ENCODE peak calls at places on chromosome 9, in four cellular contexts. X is heart left ventricle, M is IMR-90, B is HCT116. A is an unnamed sample.

GRCh38 chr9:17005085-17005484 is 129.8 kb upstream of the CNTLN start:
- DNase-seq in B (no peak), M (peak), X (peak), A (no peak)

GRCh38 chr9:72478993-72479392 is 42.4 kb upstream of the TMC1 start:
- DNase-seq in B (no peak), X (no peak), M (peak), A (no peak)

GRCh38 chr9:86096382-86096781 is 3.0 kb downstream of the GOLM1 start:
- DNase-seq in X (no peak), M (peak), B (no peak), A (no peak)

GRCh38 chr9:74322661-74323314 is 174.3 kb upstream of the RORB start:
- DNase-seq in M (no peak), B (no peak), X (no peak), A (no peak)

GRCh38 chr9:107019216-107019615 is 156.2 kb downstream of the ZNF462 start:
- DNase-seq in X (no peak), B (no peak), M (peak), A (no peak)

GRCh38 chr9:124574944-124575343 is 67.7 kb upstream of the NR5A1 start:
- DNase-seq in B (peak), X (no peak), M (peak), A (no peak)

GRCh38 chr9:132769895-132770774 is 99.9 kb downstream of the GTF3C4 start:
- DNase-seq in X (peak), M (peak), B (no peak), A (peak)

GRCh38 chr9:96686638-96687335 is 31.7 kb upstream of the PRXL2C start:
- DNase-seq in B (no peak), X (peak), M (peak), A (no peak)

GRCh38 chr9:81374881-81375280 is 314.5 kb downstream of the TLE1 start:
- DNase-seq in M (peak), B (no peak), X (peak), A (no peak)

GRCh38 chr9:19375536-19375935 is 4.5 kb downstream of the RPS6 start:
- DNase-seq in M (peak), B (no peak), X (no peak), A (peak)

GRCh38 chr9:3548636-3549035 is 22.8 kb upstream of the RFX3 start:
- DNase-seq in X (no peak), M (no peak), B (no peak), A (no peak)

GRCh38 chr9:112664541-112664940 is 53.4 kb downstream of the INIP start:
- DNase-seq in M (no peak), X (no peak), B (no peak), A (no peak)

GRCh38 chr9:137891588-137892423 is 14.2 kb downstream of the CACNA1B start:
- DNase-seq in B (no peak), X (no peak), M (no peak), A (no peak)

GRCh38 chr9:127976498-127976897 is 4.3 kb downstream of the EEIG1 start:
- DNase-seq in X (no peak), M (no peak), B (no peak), A (no peak)

GRCh38 chr9:128714586-128715435 is 9.1 kb downstream of the ZDHHC12 start:
- DNase-seq in X (no peak), B (no peak), M (no peak), A (no peak)

GRCh38 chr9:133108794-133109641 is 12.0 kb downstream of the RALGDS start:
- DNase-seq in M (no peak), B (no peak), X (no peak), A (no peak)

DNA sequence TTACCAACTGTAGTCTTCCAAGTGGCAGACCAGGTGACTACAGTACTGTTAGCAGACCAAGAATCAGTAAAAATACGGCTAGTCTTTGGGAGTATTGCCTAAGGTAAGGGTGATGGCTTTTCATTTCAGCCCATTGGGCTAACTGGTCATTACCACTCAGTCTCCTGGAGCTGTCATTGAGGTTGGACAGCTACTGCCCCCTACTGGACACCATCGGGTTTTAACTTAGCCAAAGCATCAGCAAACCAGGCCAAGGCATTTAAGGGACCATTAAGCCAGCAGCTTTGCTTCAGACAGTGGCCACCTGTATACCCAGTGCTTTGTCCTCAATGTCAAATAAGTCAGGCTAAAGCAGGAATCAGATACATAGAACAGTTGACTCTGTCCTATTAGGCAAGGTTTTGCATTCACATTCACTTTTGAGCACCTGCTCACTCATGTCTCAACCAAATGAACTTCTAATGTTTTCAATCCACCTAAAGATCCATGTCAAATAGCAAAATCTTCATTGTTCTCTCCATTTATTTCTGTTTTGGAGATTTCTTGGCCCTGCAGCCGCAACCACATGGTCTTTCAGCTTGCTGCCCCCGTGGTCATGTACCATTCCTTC is 117.2 kb downstream of the INVS start:
- DNase-seq in X (peak), B (peak), M (peak), A (peak)
- TF ChIP-seq CTCF in X (peak), B (peak), M (peak), A (peak)

GRCh38 chr9:111475195-111475594 is 9.0 kb downstream of the ECPAS start:
- DNase-seq in B (no peak), M (no peak), X (no peak), A (no peak)

GRCh38 chr9:111477677-111478076 is 6.5 kb downstream of the ECPAS start:
- DNase-seq in M (no peak), B (no peak), X (no peak), A (no peak)

GRCh38 chr9:111474385-111474784 is 9.8 kb downstream of the ECPAS start:
- DNase-seq in X (no peak), B (no peak), M (no peak), A (no peak)
- TF ChIP-seq POLR2A in X (no peak), B (no peak), M (no peak), A (no peak)

DNA sequence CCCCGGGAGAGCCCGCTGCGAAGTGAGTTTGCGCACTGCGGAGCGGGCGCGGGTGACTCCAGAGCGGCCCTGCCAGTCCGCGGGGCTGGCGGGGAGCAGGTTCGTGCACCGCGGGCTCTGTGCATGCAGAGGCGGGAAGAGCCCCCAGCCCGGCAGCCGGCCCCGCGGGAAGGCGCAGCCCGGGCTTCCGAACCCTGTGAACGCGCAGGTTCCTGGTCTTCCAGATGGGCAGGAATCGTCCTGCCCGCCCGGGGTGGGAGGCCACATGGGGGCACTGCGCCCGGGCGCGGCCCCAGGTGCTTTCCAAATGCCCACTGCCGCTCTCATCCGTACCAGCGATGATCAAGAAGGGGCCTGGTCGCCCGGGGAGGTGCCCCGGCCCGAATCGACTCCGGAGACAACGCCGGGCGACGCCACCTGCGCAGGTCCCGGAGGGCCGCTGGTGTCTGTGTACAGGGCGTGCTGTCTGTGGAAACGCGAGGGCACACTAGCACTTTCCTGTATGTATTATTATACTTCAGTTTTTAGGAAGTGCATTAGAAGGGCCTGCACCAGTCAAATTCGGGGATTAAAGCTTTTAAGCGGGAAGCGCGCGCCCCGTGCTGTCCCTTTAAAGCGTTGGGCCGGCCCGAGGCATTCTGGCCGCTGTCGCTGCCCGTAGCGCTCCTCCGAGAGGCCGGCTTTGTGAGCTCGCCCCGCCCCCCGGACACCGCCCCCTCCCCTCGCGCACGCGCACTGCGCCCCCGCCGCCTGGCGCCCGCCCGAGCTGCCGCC is at the start of gene WDR5:
- DNase-seq in B (peak), X (peak), M (peak), A (peak)
- TF ChIP-seq CTCF in B (peak), X (peak), M (peak), A (peak)

GRCh38 chr9:83979812-83980394 is at the start of gene HNRNPK:
- DNase-seq in X (peak), B (peak), M (peak), A (peak)
- TF ChIP-seq POLR2A in X (no peak), B (no peak), M (peak), A (no peak)

GRCh38 chr9:15505927-15506326 is 4.8 kb downstream of the PSIP1 start:
- DNase-seq in M (no peak), X (no peak), B (no peak), A (peak)
- TF ChIP-seq CTCF in M (no peak), X (no peak), B (no peak), A (peak)

DNA sequence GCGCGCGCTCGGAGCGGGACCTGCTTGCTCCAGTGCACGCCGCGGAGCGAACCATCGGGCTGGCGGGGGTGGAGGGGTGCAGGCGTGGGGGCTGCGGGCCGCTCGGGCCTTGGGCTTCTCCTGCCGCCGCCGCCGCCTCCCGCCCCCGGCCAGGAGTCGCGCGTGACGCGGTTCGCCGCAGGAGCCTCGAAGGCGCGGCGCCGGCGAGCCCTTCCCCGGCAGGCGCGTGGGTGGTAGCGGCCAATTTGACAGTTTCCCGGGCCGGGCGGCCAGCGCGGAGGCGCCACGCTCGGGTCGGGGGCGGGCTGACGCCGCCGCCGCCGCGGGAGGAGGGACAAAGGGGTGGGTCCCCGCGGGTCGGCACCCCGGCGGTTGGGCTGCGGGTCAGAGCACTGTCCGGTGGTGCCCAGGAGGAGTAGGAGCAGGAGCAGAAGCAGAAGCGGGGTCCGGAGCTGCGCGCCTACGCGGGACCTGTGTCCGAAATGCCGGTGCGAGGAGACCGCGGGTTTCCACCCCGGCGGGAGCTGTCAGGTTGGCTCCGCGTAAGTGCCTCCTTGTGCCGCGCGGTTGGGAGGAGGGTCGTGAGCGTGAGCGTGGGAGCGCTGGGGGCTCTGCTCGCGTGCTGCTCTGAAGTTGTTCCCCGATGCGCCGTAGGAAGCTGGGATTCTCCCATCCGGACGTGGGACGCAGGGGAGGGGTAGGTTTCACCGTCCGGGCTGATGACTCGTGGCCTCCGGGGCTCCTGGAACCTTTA is at the start of gene TJP2:
- DNase-seq in X (peak), B (no peak), M (peak), A (peak)
- TF ChIP-seq POLR2A in X (peak), B (no peak), M (peak), A (no peak)

GRCh38 chr9:126043691-126044090 is 282.9 kb upstream of the MVB12B start:
- DNase-seq in X (no peak), M (no peak), B (no peak), A (no peak)
- TF ChIP-seq CTCF in X (no peak), M (no peak), B (no peak), A (no peak)

GRCh38 chr9:99109522-99109921 is 4.6 kb downstream of the TGFBR1 start:
- DNase-seq in M (peak), X (no peak), B (no peak), A (peak)
- TF ChIP-seq POLR2A in M (no peak), X (no peak), B (no peak), A (no peak)

DNA sequence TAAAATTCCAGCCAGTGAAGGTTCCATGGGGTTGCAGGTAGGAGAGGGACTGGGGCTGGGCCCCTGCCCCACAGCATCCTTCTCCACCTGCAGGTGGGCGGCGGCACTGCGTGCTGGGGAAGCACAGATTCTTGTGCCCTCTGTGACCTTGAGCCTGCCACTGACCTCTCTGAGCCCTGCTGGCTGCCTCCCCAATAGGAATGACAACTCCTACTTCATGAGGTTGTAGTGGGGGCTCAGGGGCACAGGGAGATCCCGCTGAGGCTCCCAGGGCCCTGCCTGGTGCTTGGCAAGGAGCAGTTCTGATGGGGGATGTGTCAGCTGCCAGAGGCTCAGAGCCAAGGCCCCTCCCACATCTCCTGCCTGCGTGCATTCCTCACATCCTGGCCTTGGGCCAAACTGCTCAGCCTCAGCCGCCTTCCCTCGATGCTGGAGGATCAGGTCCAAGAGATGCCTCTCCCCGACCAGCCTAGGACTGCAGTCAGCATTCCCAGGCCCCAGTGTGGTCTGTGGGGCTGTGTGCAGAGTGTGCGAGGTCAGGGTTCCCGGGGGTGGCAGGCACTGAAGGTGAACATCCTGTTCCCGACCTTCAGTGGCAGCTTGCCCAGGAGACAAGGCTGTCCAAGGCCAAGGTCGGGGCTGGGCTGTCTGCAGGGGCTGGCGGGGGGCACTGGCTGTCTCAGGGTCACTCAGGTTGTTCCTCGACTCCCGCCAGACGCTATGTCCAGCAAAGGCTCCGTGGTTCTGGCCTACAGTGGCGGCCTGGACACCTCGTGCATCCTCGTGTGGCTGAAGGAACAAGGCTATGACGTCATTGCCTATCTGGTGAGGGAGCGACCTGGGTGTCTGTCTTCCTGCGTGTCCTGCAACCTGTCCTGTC is 7.0 kb downstream of the ASS1 start:
- DNase-seq in B (no peak), X (peak), M (peak), A (peak)
- TF ChIP-seq CTCF in B (peak), X (peak), M (peak), A (peak)

DNA sequence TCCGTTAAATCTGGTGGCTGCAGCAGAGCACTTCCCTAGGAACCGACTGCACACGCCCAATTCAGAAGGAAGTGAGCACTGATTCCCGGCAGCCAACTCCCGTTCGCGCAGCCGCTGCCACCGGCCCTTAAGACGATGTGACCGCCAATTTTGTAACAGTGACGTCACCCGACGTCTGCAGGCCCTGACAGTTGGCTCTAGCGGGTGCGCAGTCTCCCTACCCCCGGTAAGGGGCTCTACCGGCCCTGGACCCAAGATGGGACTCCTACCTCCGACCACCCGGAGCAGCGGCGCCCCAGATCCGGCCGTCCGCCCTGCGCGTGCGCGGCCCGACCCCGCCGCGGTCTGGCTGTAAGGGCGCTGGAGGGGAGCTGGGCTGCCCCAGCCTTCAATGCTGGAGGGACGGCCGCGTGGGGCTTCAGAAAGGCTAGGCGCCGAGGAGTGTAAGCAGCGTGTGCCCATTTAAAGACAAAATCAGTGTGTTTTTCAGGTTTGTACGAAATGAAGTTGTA is 19.1 kb downstream of the DNAJA1 start:
- DNase-seq in X (peak), B (no peak), M (peak), A (peak)
- TF ChIP-seq POLR2A in X (peak), B (no peak), M (peak), A (peak)